ENCODE peak calls at places on chromosomes 2 and 18, in five cellular contexts. One of them, this sample, is unnamed.

GRCh38 chr2:186718895-186719294 is 25.0 kb downstream of the FAM171B start:
- DNase-seq in left ventricle myocardium inferior: no peak
- DNase-seq in thyroid gland: no peak
- DNase-seq in HCT116: no peak
- DNase-seq in PC-3: no peak
- DNase-seq in this sample: no peak

GRCh38 chr2:112003585-112003984 is 51.5 kb upstream of the TMEM87B start:
- DNase-seq in left ventricle myocardium inferior: no peak
- DNase-seq in thyroid gland: no peak
- DNase-seq in HCT116: no peak
- DNase-seq in PC-3: no peak
- DNase-seq in this sample: no peak

GRCh38 chr2:61210332-61210981 is 48.5 kb downstream of the C2orf74 start:
- DNase-seq in left ventricle myocardium inferior: no peak
- DNase-seq in thyroid gland: no peak
- DNase-seq in HCT116: no peak
- DNase-seq in PC-3: peak
- DNase-seq in this sample: no peak

GRCh38 chr2:23756593-23757292 is 170.2 kb downstream of the ATAD2B start:
- DNase-seq in left ventricle myocardium inferior: no peak
- DNase-seq in thyroid gland: no peak
- DNase-seq in HCT116: no peak
- DNase-seq in PC-3: no peak
- DNase-seq in this sample: no peak

GRCh38 chr2:6297238-6297637 is 568.5 kb downstream of the CMPK2 start:
- DNase-seq in left ventricle myocardium inferior: no peak
- DNase-seq in thyroid gland: no peak
- DNase-seq in HCT116: no peak
- DNase-seq in PC-3: no peak
- DNase-seq in this sample: no peak

GRCh38 chr2:101684313-101684712 is 13.2 kb upstream of the MAP4K4 start:
- DNase-seq in left ventricle myocardium inferior: no peak
- DNase-seq in thyroid gland: no peak
- DNase-seq in HCT116: no peak
- DNase-seq in PC-3: no peak
- DNase-seq in this sample: no peak

GRCh38 chr2:119696494-119697030 is 17.6 kb downstream of the TMEM177 start:
- DNase-seq in left ventricle myocardium inferior: no peak
- DNase-seq in thyroid gland: no peak
- DNase-seq in HCT116: no peak
- DNase-seq in PC-3: no peak
- DNase-seq in this sample: no peak

GRCh38 chr2:28247326-28247725 is 145.3 kb upstream of the FOSL2 start:
- DNase-seq in left ventricle myocardium inferior: no peak
- DNase-seq in thyroid gland: no peak
- DNase-seq in HCT116: no peak
- DNase-seq in PC-3: no peak
- DNase-seq in this sample: no peak

GRCh38 chr18:13605477-13605876 is 120.9 kb downstream of the FAM210A start:
- DNase-seq in left ventricle myocardium inferior: no peak
- DNase-seq in thyroid gland: no peak
- DNase-seq in HCT116: no peak
- DNase-seq in PC-3: no peak
- DNase-seq in this sample: no peak

GRCh38 chr2:75174519-75174918 is 24.8 kb downstream of the TACR1 start:
- DNase-seq in left ventricle myocardium inferior: no peak
- DNase-seq in thyroid gland: no peak
- DNase-seq in HCT116: no peak
- DNase-seq in PC-3: no peak
- DNase-seq in this sample: no peak

GRCh38 chr2:157443795-157444642 is at the start of gene CYTIP:
- DNase-seq in left ventricle myocardium inferior: no peak
- DNase-seq in thyroid gland: peak
- DNase-seq in HCT116: no peak
- DNase-seq in PC-3: no peak
- DNase-seq in this sample: peak

DNA sequence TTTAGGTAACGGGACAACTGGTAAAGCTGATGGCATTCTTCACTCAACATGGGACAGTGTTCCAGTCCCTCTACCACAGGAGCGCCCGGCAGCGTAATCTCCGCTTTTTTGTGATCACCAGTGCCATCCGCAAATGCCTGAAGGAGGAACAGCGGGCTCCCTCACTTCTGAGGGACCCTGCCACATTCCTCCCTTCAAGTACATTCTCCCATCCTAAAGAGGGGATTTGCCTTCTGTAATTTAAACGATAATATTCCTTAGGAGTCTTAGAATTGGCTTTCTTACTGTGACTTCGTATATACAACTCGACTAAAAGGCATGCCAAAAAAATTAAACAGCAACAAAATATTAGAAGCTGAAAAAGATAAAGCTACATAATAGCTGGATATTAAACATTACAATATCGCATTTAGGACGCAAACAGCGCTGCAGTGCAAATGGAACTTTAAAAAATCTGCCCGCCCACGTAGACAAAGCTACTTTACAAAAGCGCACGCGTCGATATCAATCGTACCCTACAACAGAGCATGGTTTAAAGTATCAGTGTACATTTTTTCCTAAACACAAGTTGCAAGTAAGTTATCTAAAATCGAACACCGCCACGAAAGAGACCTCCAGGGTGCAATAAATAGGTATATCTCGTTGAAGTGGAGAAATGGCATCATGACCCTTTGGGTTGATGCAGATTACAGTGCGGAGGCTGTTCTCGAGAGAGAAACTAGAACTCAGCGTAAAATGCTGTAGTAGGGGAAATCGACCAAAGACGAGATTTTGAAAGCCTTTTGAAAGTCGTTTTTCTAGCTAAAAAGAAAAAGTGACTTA is 2.3 kb upstream of the VSNL1 start:
- DNase-seq in left ventricle myocardium inferior: no peak
- DNase-seq in thyroid gland: no peak
- DNase-seq in HCT116: peak
- DNase-seq in PC-3: no peak
- DNase-seq in this sample: no peak
- H3K4me3 ChIP-seq in left ventricle myocardium inferior: peak
- H3K4me3 ChIP-seq in thyroid gland: peak
- H3K4me3 ChIP-seq in HCT116: peak
- H3K4me3 ChIP-seq in PC-3: no peak
- H3K4me3 ChIP-seq in this sample: peak

DNA sequence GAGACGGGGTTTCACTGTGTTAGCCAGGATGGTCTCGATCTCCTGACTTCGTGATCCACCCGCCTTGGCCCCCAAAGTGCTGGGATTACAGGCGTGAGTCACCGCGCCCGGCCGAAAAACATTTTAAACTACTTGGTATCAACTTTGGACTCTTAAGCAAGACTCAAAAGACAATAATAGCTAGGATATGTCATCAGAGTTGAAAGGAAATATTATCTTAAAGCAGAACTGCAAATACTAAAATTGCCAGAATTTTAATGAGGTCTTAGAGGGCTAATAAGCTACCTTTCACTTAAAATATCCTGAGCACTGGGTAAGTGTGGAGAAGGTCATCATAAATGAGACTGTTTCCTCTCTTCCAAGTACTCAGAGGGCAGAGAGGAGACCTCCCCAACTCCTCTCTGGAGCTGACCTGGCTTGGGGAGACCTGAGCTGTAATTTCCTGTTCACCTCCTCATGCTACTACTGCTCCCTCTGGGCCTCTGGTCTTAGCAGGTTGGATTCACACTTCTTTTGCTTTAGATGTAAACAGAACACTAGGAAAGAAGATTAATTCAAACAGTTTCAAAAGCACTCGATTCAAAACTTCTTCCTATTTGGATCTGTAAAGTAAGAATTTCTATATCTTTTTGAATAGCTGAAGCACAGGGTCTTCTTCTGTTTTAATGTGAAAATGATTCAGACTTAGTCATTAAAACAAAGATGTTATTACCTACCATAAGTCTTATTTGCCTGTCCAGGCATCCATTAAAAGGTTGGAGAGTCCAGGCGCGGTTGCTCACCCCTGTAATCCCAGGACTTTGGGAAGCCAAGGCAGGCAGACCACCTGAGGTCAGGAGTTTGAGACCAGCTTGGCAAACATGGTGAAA is 16.5 kb downstream of the CNRIP1 start:
- DNase-seq in left ventricle myocardium inferior: no peak
- DNase-seq in thyroid gland: no peak
- DNase-seq in HCT116: no peak
- DNase-seq in PC-3: peak
- DNase-seq in this sample: no peak
- H3K27ac ChIP-seq in left ventricle myocardium inferior: no peak
- H3K27ac ChIP-seq in thyroid gland: no peak
- H3K27ac ChIP-seq in HCT116: no peak
- H3K27ac ChIP-seq in PC-3: peak
- H3K27ac ChIP-seq in this sample: no peak

GRCh38 chr18:3250237-3251107 is 2.9 kb downstream of the MYL12A start:
- DNase-seq in left ventricle myocardium inferior: no peak
- DNase-seq in thyroid gland: no peak
- DNase-seq in HCT116: no peak
- DNase-seq in PC-3: peak
- DNase-seq in this sample: no peak
- H3K4me3 ChIP-seq in left ventricle myocardium inferior: peak
- H3K4me3 ChIP-seq in thyroid gland: no peak
- H3K4me3 ChIP-seq in HCT116: peak
- H3K4me3 ChIP-seq in PC-3: peak
- H3K4me3 ChIP-seq in this sample: no peak

DNA sequence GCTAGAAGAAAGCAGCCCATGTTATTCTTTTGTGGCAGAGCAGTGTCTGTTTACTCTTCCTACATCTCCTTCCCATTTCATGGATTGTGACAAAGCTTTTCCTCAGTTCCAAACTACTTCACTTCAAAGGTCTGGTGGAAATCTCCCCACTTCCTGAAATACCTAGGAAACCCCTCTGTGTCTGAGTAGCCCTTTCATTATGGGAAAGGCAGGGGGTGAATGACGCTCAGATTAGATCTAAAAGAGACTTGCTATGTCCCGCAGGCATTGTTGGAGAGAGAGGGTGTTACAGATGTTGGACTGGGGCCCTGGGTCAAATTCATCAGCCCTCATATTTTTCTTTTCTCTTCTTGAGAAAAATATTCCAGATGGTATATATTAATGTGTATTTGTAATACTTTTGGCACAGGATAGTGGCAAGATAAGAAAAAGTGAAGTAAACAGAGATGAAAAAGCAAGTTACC is 675.0 kb downstream of the IRS1 start:
- DNase-seq in left ventricle myocardium inferior: no peak
- DNase-seq in thyroid gland: no peak
- DNase-seq in HCT116: peak
- DNase-seq in PC-3: no peak
- DNase-seq in this sample: no peak
- H3K27ac ChIP-seq in left ventricle myocardium inferior: peak
- H3K27ac ChIP-seq in thyroid gland: no peak
- H3K27ac ChIP-seq in HCT116: peak
- H3K27ac ChIP-seq in PC-3: no peak
- H3K27ac ChIP-seq in this sample: peak

DNA sequence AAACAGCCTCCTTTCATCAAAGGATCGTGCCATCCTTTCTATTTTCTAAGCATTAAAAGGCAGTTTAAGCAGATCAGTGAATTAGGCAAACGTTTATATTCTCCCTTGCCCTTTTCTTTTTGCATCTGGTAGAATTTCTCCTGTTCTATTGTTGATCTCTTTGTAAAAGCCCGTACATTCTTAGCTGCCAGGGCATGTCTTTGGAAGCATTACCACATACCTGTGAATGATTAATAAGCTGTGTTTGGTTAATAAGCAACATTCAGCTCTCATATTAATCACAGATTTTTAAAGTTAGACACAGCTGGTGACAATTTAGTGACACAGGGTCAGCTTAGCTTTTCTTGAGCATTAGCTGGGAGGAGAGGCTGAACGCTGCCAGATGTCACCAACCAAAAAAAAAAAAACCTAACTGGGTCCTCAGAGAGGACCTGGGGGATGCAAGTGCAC is 33.8 kb upstream of the CYP1B1 start:
- DNase-seq in left ventricle myocardium inferior: no peak
- DNase-seq in thyroid gland: no peak
- DNase-seq in HCT116: no peak
- DNase-seq in PC-3: no peak
- DNase-seq in this sample: no peak
- H3K4me3 ChIP-seq in left ventricle myocardium inferior: no peak
- H3K4me3 ChIP-seq in thyroid gland: no peak
- H3K4me3 ChIP-seq in HCT116: no peak
- H3K4me3 ChIP-seq in PC-3: no peak
- H3K4me3 ChIP-seq in this sample: no peak

DNA sequence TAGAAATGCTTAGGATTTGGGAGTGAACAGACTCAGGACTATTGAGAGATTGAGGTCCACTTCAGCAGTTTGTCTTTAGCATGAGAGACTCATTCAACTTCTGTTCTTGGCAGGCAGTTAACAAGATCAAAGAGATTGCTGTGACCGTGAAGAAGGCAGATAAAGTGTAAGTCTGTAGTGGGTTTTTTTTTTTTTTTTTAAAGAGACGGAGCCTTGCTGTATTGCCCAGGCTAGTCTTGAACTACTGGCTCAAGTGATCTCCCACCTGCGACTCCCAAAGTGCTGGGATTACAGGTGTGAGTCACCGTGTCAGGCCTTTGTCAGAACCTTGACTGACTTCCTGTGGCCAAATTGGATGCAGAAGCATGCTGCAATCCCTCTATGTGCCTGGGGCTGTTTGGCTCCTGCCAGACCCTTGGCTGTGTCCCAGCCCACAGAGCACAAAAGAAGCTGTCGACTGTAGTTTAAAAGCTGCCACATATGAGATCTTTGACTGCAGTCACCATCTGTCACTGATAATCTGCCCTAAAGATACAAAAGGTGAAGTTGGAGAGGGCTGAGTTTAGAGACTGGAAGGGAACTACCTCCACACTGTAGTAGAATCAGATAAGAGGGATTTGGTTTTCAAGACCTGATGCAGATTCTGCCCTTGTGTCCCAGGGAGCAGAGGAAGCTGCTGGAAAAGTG is 9.9 kb downstream of the CCT7 start:
- DNase-seq in left ventricle myocardium inferior: no peak
- DNase-seq in thyroid gland: no peak
- DNase-seq in HCT116: no peak
- DNase-seq in PC-3: peak
- DNase-seq in this sample: no peak
- H3K27ac ChIP-seq in left ventricle myocardium inferior: no peak
- H3K27ac ChIP-seq in thyroid gland: no peak
- H3K27ac ChIP-seq in HCT116: no peak
- H3K27ac ChIP-seq in PC-3: no peak
- H3K27ac ChIP-seq in this sample: no peak

GRCh38 chr2:76450024-76450475 is 739.3 kb upstream of the GCFC2 start:
- DNase-seq in left ventricle myocardium inferior: no peak
- DNase-seq in thyroid gland: no peak
- DNase-seq in HCT116: no peak
- DNase-seq in PC-3: no peak
- DNase-seq in this sample: no peak
- H3K4me3 ChIP-seq in left ventricle myocardium inferior: no peak
- H3K4me3 ChIP-seq in thyroid gland: no peak
- H3K4me3 ChIP-seq in HCT116: no peak
- H3K4me3 ChIP-seq in PC-3: no peak
- H3K4me3 ChIP-seq in this sample: no peak

GRCh38 chr2:108577099-108577498 is 42.8 kb downstream of the LIMS1 start:
- DNase-seq in left ventricle myocardium inferior: no peak
- DNase-seq in thyroid gland: no peak
- DNase-seq in HCT116: no peak
- DNase-seq in PC-3: no peak
- DNase-seq in this sample: no peak
- H3K27ac ChIP-seq in left ventricle myocardium inferior: peak
- H3K27ac ChIP-seq in thyroid gland: no peak
- H3K27ac ChIP-seq in HCT116: no peak
- H3K27ac ChIP-seq in PC-3: no peak
- H3K27ac ChIP-seq in this sample: no peak

This sample was measured in esophagus squamous epithelium.